ENCODE peak calls at places on chromosomes 6 and 20, in six cellular contexts. One of them, this sample, is unnamed.

GRCh38 chr6:163183791-163184190 is 230.7 kb upstream of the QKI start:
- DNase-seq in cardiac fibroblast: peak; percentile 25
- DNase-seq in GM12865: no peak
- DNase-seq in OCI-LY7: no peak
- DNase-seq in upper lobe of left lung: no peak
- DNase-seq in sigmoid colon: no peak
- DNase-seq in this sample: peak; percentile 24

GRCh38 chr6:115969207-115969929 is 91.3 kb downstream of the FRK start:
- DNase-seq in upper lobe of left lung: no peak
- DNase-seq in GM12865: no peak
- DNase-seq in OCI-LY7: no peak
- DNase-seq in sigmoid colon: no peak
- DNase-seq in cardiac fibroblast: peak; percentile 47
- DNase-seq in this sample: peak; percentile 3

GRCh38 chr6:2940010-2940850 is 31.1 kb downstream of the SERPINB6 start:
- DNase-seq in sigmoid colon: no peak
- DNase-seq in GM12865: peak; percentile 99
- DNase-seq in OCI-LY7: peak; percentile 25
- DNase-seq in cardiac fibroblast: no peak
- DNase-seq in upper lobe of left lung: peak; percentile 46
- DNase-seq in this sample: no peak

GRCh38 chr6:89582669-89583325 is 55.8 kb downstream of the LYRM2 start:
- DNase-seq in sigmoid colon: no peak
- DNase-seq in upper lobe of left lung: no peak
- DNase-seq in GM12865: no peak
- DNase-seq in OCI-LY7: no peak
- DNase-seq in cardiac fibroblast: no peak
- DNase-seq in this sample: no peak

GRCh38 chr6:34143884-34144580 is 1.9 kb downstream of the GRM4 start:
- DNase-seq in upper lobe of left lung: no peak
- DNase-seq in GM12865: peak; percentile 33
- DNase-seq in cardiac fibroblast: no peak
- DNase-seq in sigmoid colon: no peak
- DNase-seq in OCI-LY7: peak; percentile 66
- DNase-seq in this sample: no peak

GRCh38 chr6:135088818-135089809 is 34.5 kb upstream of the HBS1L start:
- DNase-seq in cardiac fibroblast: peak; percentile 42
- DNase-seq in sigmoid colon: no peak
- DNase-seq in OCI-LY7: peak; percentile 51
- DNase-seq in GM12865: peak; percentile 84
- DNase-seq in upper lobe of left lung: no peak
- DNase-seq in this sample: peak; percentile 33

GRCh38 chr20:1370548-1371110 is 22.2 kb downstream of the FKBP1A start:
- DNase-seq in sigmoid colon: no peak
- DNase-seq in OCI-LY7: no peak
- DNase-seq in upper lobe of left lung: no peak
- DNase-seq in cardiac fibroblast: peak; percentile 78
- DNase-seq in GM12865: no peak
- DNase-seq in this sample: peak; percentile 88

GRCh38 chr6:161727063-161727462 is 453.2 kb upstream of the AGPAT4 start:
- DNase-seq in cardiac fibroblast: no peak
- DNase-seq in sigmoid colon: no peak
- DNase-seq in OCI-LY7: no peak
- DNase-seq in GM12865: no peak
- DNase-seq in upper lobe of left lung: no peak
- DNase-seq in this sample: no peak

GRCh38 chr6:53701333-53702073 is 35.9 kb upstream of the KLHL31 start:
- DNase-seq in OCI-LY7: no peak
- DNase-seq in GM12865: no peak
- DNase-seq in cardiac fibroblast: no peak
- DNase-seq in upper lobe of left lung: no peak
- DNase-seq in sigmoid colon: no peak
- DNase-seq in this sample: no peak

GRCh38 chr20:32205502-32206382 is 1.8 kb downstream of the PLAGL2 start:
- DNase-seq in OCI-LY7: peak; percentile 49
- DNase-seq in upper lobe of left lung: no peak
- DNase-seq in cardiac fibroblast: no peak
- DNase-seq in sigmoid colon: no peak
- DNase-seq in GM12865: peak; percentile 33
- DNase-seq in this sample: no peak

GRCh38 chr6:40286027-40286426 is 301.1 kb downstream of the LRFN2 start:
- DNase-seq in upper lobe of left lung: no peak
- DNase-seq in cardiac fibroblast: no peak
- DNase-seq in OCI-LY7: no peak
- DNase-seq in GM12865: no peak
- DNase-seq in sigmoid colon: no peak
- DNase-seq in this sample: no peak

GRCh38 chr6:123091091-123091895 is 95.3 kb downstream of the CLVS2 start:
- DNase-seq in GM12865: no peak
- DNase-seq in sigmoid colon: no peak
- DNase-seq in upper lobe of left lung: no peak
- DNase-seq in cardiac fibroblast: peak; percentile 66
- DNase-seq in OCI-LY7: no peak
- DNase-seq in this sample: peak; percentile 19

DNA sequence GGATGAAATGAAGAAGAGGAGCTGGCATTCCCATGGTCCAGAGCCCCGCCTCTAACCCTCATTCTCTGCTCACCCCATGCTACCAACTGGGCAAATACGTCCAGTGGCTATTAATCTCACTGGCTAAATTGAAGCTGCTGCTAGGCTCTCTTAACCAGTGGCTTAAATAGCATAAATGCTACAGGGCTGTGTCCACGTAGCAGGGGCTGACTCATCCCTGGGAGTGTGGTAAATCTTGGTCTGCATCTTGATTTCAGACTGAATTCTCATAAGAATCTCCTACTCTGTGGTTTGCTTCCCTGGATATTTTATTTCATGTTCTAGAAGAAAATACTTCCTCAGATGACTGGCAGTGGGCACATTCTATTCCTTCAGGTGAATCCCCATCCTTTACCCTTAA is 193.1 kb upstream of the ARG1 start:
- DNase-seq in cardiac fibroblast: peak; percentile 35
- DNase-seq in GM12865: no peak
- DNase-seq in sigmoid colon: no peak
- DNase-seq in upper lobe of left lung: no peak
- DNase-seq in OCI-LY7: no peak
- DNase-seq in this sample: peak; percentile 69
- H3K4me3 ChIP-seq in cardiac fibroblast: no peak overlapping the region
- H3K4me3 ChIP-seq in GM12865: no peak overlapping the region
- H3K4me3 ChIP-seq in sigmoid colon: no peak overlapping the region
- H3K4me3 ChIP-seq in upper lobe of left lung: no peak overlapping the region
- H3K4me3 ChIP-seq in OCI-LY7: no peak overlapping the region
- H3K4me3 ChIP-seq in this sample: no peak overlapping the region

GRCh38 chr6:14313220-14313619 is 195.6 kb downstream of the CD83 start:
- DNase-seq in sigmoid colon: no peak
- DNase-seq in OCI-LY7: no peak
- DNase-seq in upper lobe of left lung: no peak
- DNase-seq in GM12865: peak; percentile 23
- DNase-seq in cardiac fibroblast: no peak
- DNase-seq in this sample: no peak
- TF ChIP-seq CTCF in sigmoid colon: no peak
- TF ChIP-seq CTCF in OCI-LY7: no peak
- TF ChIP-seq CTCF in upper lobe of left lung: no peak
- TF ChIP-seq CTCF in GM12865: no peak
- TF ChIP-seq CTCF in cardiac fibroblast: no peak
- TF ChIP-seq CTCF in this sample: no peak

GRCh38 chr6:118544105-118544504 is 4.0 kb upstream of the PLN start:
- DNase-seq in OCI-LY7: no peak
- DNase-seq in sigmoid colon: no peak
- DNase-seq in cardiac fibroblast: peak; percentile 14
- DNase-seq in upper lobe of left lung: no peak
- DNase-seq in GM12865: no peak
- DNase-seq in this sample: no peak

GRCh38 chr6:118537579-118537978 is 10.5 kb upstream of the PLN start:
- DNase-seq in GM12865: no peak
- DNase-seq in upper lobe of left lung: no peak
- DNase-seq in sigmoid colon: no peak
- DNase-seq in OCI-LY7: no peak
- DNase-seq in cardiac fibroblast: peak; percentile 72
- DNase-seq in this sample: peak; percentile 91

GRCh38 chr6:118546164-118546929 is 1.7 kb upstream of the PLN start:
- DNase-seq in OCI-LY7: no peak
- DNase-seq in upper lobe of left lung: no peak
- DNase-seq in cardiac fibroblast: no peak
- DNase-seq in sigmoid colon: no peak
- DNase-seq in GM12865: no peak
- DNase-seq in this sample: no peak

GRCh38 chr6:118548136-118548535 is at the start of gene PLN:
- DNase-seq in OCI-LY7: no peak
- DNase-seq in cardiac fibroblast: peak; percentile 46
- DNase-seq in sigmoid colon: no peak
- DNase-seq in upper lobe of left lung: no peak
- DNase-seq in GM12865: no peak
- DNase-seq in this sample: no peak

GRCh38 chr6:118542184-118542952 is 5.7 kb upstream of the PLN start:
- DNase-seq in cardiac fibroblast: peak; percentile 81
- DNase-seq in upper lobe of left lung: no peak
- DNase-seq in GM12865: no peak
- DNase-seq in OCI-LY7: no peak
- DNase-seq in sigmoid colon: no peak
- DNase-seq in this sample: peak; percentile 95
- H3K4me3 ChIP-seq in cardiac fibroblast: no peak overlapping the region
- H3K4me3 ChIP-seq in upper lobe of left lung: no peak overlapping the region
- H3K4me3 ChIP-seq in GM12865: no peak overlapping the region
- H3K4me3 ChIP-seq in OCI-LY7: no peak overlapping the region
- H3K4me3 ChIP-seq in sigmoid colon: no peak overlapping the region
- H3K4me3 ChIP-seq in this sample: no peak overlapping the region

GRCh38 chr6:74899416-74899815 is 306.4 kb downstream of the COL12A1 start:
- DNase-seq in GM12865: peak; percentile 12
- DNase-seq in upper lobe of left lung: no peak
- DNase-seq in OCI-LY7: no peak
- DNase-seq in cardiac fibroblast: peak; percentile 69
- DNase-seq in sigmoid colon: no peak
- DNase-seq in this sample: peak; percentile 69
- TF ChIP-seq CTCF in GM12865: peak; percentile 10
- TF ChIP-seq CTCF in upper lobe of left lung: no peak
- TF ChIP-seq CTCF in OCI-LY7: peak; percentile 32
- TF ChIP-seq CTCF in cardiac fibroblast: peak; percentile 56
- TF ChIP-seq CTCF in sigmoid colon: no peak
- TF ChIP-seq CTCF in this sample: peak; percentile 48

This sample was measured in fibroblast of the aortic adventitia.